ENCODE peak calls at places on chromosomes 16 and 17, in seven cellular contexts. I, Q, S, H, K, F and M are unnamed samples.

GRCh38 chr17:32488177-32488542 is 1.4 kb downstream of the CDK5R1 start:
- DNase-seq in Q (no peak), F (no peak), H (no peak), S (no peak), I (no peak), K (no peak), M (no peak)

GRCh38 chr17:27216836-27217235 is 77.1 kb upstream of the WSB1 start:
- DNase-seq in I (no peak), F (no peak), H (no peak), S (no peak), Q (no peak), K (no peak), M (no peak)

GRCh38 chr17:28279411-28279810 is 39.6 kb upstream of the TMEM97 start:
- DNase-seq in K (peak; percentile 58), F (no peak), H (peak; percentile 6), Q (no peak), I (peak; percentile 84), S (no peak), M (no peak)

GRCh38 chr16:31528726-31529397 is 1.2 kb downstream of the AHSP start:
- DNase-seq in S (no peak), Q (no peak), F (no peak), H (peak; percentile 73), I (peak; percentile 68), K (peak; percentile 3), M (no peak)

GRCh38 chr17:64940055-64940454 is 20.8 kb upstream of the LRRC37A3 start:
- DNase-seq in K (no peak), S (no peak), I (no peak), Q (peak; percentile 61), F (no peak), H (no peak), M (no peak)

GRCh38 chr16:50275428-50276127 is 9.2 kb downstream of the ADCY7 start:
- DNase-seq in Q (no peak), S (no peak), K (no peak), I (no peak), F (no peak), H (no peak), M (no peak)

GRCh38 chr16:61074324-61074723 is 961.9 kb downstream of the CDH8 start:
- DNase-seq in F (no peak), Q (no peak), S (no peak), K (no peak), I (no peak), H (no peak), M (no peak)

GRCh38 chr16:30122621-30123160 is 329 bp downstream of the MAPK3 start:
- DNase-seq in H (no peak), F (no peak), K (no peak), Q (no peak), S (no peak), I (no peak), M (no peak)

GRCh38 chr16:3171855-3172593 is 16.0 kb upstream of the OR1F1 start:
- DNase-seq in Q (no peak), H (no peak), I (peak; percentile 46), K (peak; percentile 89), S (no peak), F (no peak), M (no peak)

GRCh38 chr17:1147664-1148063 is 32.1 kb downstream of the ABR start:
- DNase-seq in K (peak; percentile 65), I (peak; percentile 20), F (no peak), H (peak; percentile 54), S (no peak), Q (peak; percentile 80), M (no peak)

GRCh38 chr16:53091508-53092211 is 36.9 kb downstream of the CHD9 start:
- DNase-seq in I (peak; percentile 91), F (no peak), Q (no peak), H (peak; percentile 94), K (peak; percentile 90), S (peak; percentile 73), M (no peak)

GRCh38 chr17:44004077-44004760 is at the start of gene NAGS:
- DNase-seq in F (no peak), I (no peak), H (no peak), S (no peak), K (no peak), Q (peak; percentile 41), M (no peak)

DNA sequence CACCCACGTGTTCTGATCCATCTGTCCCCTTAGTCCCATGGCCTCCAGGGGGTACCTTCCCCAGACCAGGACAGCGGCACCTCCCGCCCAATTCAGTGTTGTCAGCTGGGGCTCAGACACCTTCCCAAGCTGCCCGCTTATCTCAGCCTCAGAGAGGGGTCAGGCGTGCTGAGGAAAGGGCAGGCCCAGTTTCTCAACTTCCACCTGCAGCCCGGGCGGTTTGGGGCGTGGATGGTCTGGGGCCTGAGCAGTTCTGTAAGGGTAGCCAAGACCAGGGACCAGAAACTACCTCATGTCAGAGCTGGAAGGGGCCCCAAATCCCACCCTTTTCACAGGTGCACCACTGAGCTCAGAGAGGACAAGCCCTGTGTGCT is 5.1 kb downstream of the PLCD3 start:
- DNase-seq in Q (no peak), K (no peak), H (no peak), I (no peak), F (no peak), S (peak; percentile 16), M (no peak)
- TF ChIP-seq CTCF in Q (no peak), K (no peak), H (no peak), I (no peak), F (no peak), S (no peak), M (no peak)

GRCh38 chr17:11628374-11628773 is 30.1 kb downstream of the DNAH9 start:
- DNase-seq in H (no peak), Q (no peak), K (no peak), F (no peak), I (no peak), S (no peak), M (no peak)
- TF ChIP-seq CTCF in H (no peak), Q (peak; percentile 22), K (no peak), F (no peak), I (no peak), S (no peak), M (peak; percentile 53)

DNA sequence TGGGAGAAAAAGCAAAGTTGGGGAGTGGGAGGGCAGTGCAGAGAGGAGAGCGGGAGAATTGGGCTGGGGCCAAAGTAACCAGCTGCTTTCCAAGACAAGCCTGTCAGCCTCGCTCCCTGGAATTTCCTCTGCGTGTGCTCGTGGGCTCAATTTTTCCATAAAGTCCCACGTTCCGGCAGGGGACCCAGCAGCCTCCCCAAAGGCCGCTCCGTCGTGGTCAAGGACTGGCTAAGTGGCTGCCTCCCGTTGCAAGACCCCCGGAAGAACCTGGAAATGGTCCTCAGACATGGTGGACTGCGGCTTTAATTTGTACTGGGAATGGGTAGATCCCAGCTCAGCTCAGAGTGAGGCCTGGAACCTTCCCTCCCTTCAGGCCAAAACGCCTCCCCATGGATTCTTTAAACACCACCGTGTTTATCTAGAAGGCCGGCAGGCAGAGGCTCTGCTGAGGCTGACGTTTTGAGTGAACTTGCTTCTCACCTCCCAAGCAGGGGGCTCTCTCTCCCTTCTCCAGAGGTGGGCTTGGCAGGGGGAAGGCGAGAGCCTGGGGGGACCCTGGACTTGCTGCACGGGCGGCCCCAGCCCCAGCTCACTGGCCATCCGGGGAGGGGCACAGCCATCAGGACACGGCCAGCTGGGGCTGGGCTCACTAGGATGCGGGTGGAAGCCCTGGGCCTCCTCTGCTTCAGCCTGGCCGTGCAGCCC is 190.0 kb downstream of the C16orf95 start:
- DNase-seq in K (peak; percentile 24), S (peak; percentile 76), F (no peak), I (no peak), Q (no peak), H (peak; percentile 87), M (no peak)
- TF ChIP-seq CTCF in K (no peak), S (peak; percentile 9), F (no peak), I (no peak), Q (no peak), H (no peak), M (no peak)

DNA sequence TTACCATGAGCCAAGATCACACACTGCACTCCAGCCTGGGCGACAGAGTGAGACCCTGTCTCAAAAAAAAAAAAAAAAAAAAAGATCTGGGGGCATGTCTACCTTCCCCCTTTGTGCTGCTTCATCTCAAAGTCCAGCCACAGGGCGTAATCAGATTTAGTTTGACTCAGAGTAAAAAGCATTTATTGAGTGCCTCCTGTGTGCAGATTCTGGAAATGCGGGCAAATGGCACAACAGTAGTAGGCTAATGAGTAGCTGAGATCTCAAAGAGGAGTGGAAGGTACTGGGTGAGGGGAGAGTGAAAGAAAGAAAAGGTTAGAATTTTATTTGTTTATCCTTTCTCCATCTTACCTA is 9.1 kb upstream of the NR1D1 start:
- DNase-seq in H (no peak), S (no peak), F (no peak), I (no peak), K (peak; percentile 38), Q (no peak), M (no peak)
- TF ChIP-seq CTCF in H (peak; percentile 30), S (no peak), F (no peak), I (peak; percentile 29), K (peak; percentile 6), Q (peak; percentile 35), M (no peak)

GRCh38 chr17:63406689-63407330 is 39.3 kb downstream of the CYB561 start:
- DNase-seq in S (peak; percentile 77), Q (peak; percentile 97), K (peak; percentile 95), I (peak; percentile 88), H (peak; percentile 94), F (no peak), M (peak; percentile 56)
- TF ChIP-seq CTCF in S (peak; percentile 84), Q (peak; percentile 98), K (peak; percentile 83), I (peak; percentile 90), H (peak; percentile 80), F (peak; percentile 75), M (peak; percentile 86)

DNA sequence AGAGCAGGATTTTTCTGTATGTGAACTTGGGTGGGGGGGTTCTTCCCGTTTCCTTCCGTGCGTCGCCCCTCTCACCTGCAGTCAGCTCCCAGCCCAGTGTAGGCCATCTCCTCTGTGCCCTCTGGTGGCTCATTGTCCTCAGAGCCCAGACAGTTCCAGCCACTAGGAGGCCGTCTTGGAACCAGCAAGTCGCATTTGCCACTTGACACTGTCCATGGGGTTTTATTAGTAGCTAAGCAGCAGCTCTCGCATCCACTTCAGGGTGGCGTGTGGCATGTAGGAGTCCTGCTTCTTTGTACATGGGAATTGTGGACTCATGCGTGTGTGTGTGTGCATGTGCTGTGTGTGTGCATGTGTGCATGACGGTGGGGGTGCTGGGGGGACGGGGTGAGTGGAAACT is 74.0 kb downstream of the SEC14L1 start:
- DNase-seq in I (peak; percentile 57), S (no peak), K (peak; percentile 46), Q (peak; percentile 67), H (peak; percentile 44), F (no peak), M (no peak)
- TF ChIP-seq CTCF in I (peak; percentile 78), S (peak; percentile 62), K (peak; percentile 63), Q (peak; percentile 96), H (peak; percentile 43), F (no peak), M (peak; percentile 45)

GRCh38 chr16:28991687-28992086 is 6.8 kb downstream of the LAT start:
- DNase-seq in F (no peak), S (no peak), H (no peak), Q (no peak), K (no peak), I (no peak), M (no peak)

GRCh38 chr16:28992496-28992895 is 7.6 kb downstream of the LAT start:
- DNase-seq in I (no peak), F (no peak), Q (no peak), S (no peak), K (no peak), H (no peak), M (no peak)

GRCh38 chr16:28989363-28989762 is 4.5 kb downstream of the LAT start:
- DNase-seq in F (no peak), I (no peak), H (no peak), K (no peak), S (no peak), Q (no peak), M (no peak)

GRCh38 chr16:28987170-28987853 is 2.5 kb downstream of the LAT start:
- DNase-seq in I (no peak), F (no peak), Q (no peak), H (no peak), K (no peak), S (no peak), M (no peak)

GRCh38 chr16:28990375-28991040 is 5.7 kb downstream of the LAT start:
- DNase-seq in I (no peak), S (no peak), H (no peak), F (no peak), Q (no peak), K (no peak), M (no peak)
- TF ChIP-seq CTCF in I (no peak), S (no peak), H (no peak), F (no peak), Q (no peak), K (no peak), M (no peak)